ENCODE peak calls at places on chromosomes 13 and 19, in eight cellular contexts. W, N, J, I, B, M, C and Z are unnamed samples.

GRCh38 chr13:98068511-98068910 is 74.4 kb upstream of the FARP1 start:
- DNase-seq in B (no peak), N (no peak), W (no peak), J (no peak), I (no peak), C (no peak), M (no peak), Z (no peak)

GRCh38 chr13:47146991-47147783 is 250.3 kb upstream of the HTR2A start:
- DNase-seq in I (no peak), B (no peak), W (no peak), N (no peak), M (no peak), C (no peak), J (no peak), Z (no peak)

GRCh38 chr19:30731596-30731995 is 359.4 kb downstream of the ZNF536 start:
- DNase-seq in B (no peak), M (no peak), N (no peak), C (no peak), W (no peak), J (no peak), I (no peak), Z (no peak)

GRCh38 chr19:5832527-5833216 is 6.8 kb downstream of the FUT6 start:
- DNase-seq in I (no peak), C (no peak), N (no peak), B (no peak), W (no peak), J (no peak), M (peak; percentile 44), Z (no peak)

GRCh38 chr19:5809053-5809452 is 4.2 kb downstream of the NRTN start:
- DNase-seq in M (no peak), J (peak; percentile 24), N (no peak), C (no peak), B (no peak), I (no peak), W (no peak), Z (no peak)

GRCh38 chr13:73058741-73059459 is at the start of gene KLF5:
- DNase-seq in B (peak; percentile 98), I (peak; percentile 98), C (peak; percentile 99), N (peak; percentile 98), J (peak; percentile 96), M (peak; percentile 99), W (peak; percentile 97), Z (peak; percentile 96)

GRCh38 chr19:10699650-10700335 is 1.4 kb upstream of the QTRT1 start:
- DNase-seq in B (no peak), N (no peak), J (peak; percentile 72), I (no peak), M (peak; percentile 95), W (peak; percentile 68), C (peak; percentile 71), Z (no peak)

GRCh38 chr19:34364830-34365462 is at the start of gene GPI:
- DNase-seq in J (peak; percentile 50), N (peak; percentile 87), I (peak; percentile 85), M (peak; percentile 96), B (peak; percentile 84), W (peak; percentile 29), C (peak; percentile 58), Z (peak; percentile 94)

GRCh38 chr19:10518444-10519361 is 1.5 kb upstream of the S1PR5 start:
- DNase-seq in B (no peak), I (peak; percentile 69), C (no peak), N (no peak), W (no peak), M (peak; percentile 89), J (no peak), Z (no peak)

GRCh38 chr13:52892925-52893324 is 44.5 kb upstream of the PCDH8 start:
- DNase-seq in C (no peak), M (no peak), N (no peak), I (no peak), J (no peak), W (no peak), B (no peak), Z (no peak)

GRCh38 chr13:74966814-74967213 is 515.2 kb downstream of the TBC1D4 start:
- DNase-seq in B (no peak), N (no peak), W (no peak), I (no peak), M (no peak), J (peak; percentile 58), C (no peak), Z (no peak)

GRCh38 chr13:105272660-105273631 is 1262.5 kb downstream of the EFNB2 start:
- DNase-seq in I (no peak), M (no peak), J (no peak), N (no peak), B (no peak), W (no peak), C (no peak), Z (peak; percentile 41)

GRCh38 chr19:48737360-48737998 is 2.9 kb downstream of the RASIP1 start:
- DNase-seq in M (peak; percentile 72), J (peak; percentile 33), W (no peak), I (peak; percentile 95), N (no peak), C (peak; percentile 89), B (peak; percentile 58), Z (no peak)

GRCh38 chr19:19477705-19478383 is 37.5 kb downstream of the TSSK6 start:
- DNase-seq in J (no peak), M (peak; percentile 50), N (no peak), I (peak; percentile 31), B (no peak), C (no peak), W (no peak), Z (no peak)

GRCh38 chr19:52237771-52238400 is 31.5 kb upstream of the ZNF766 start:
- DNase-seq in C (peak; percentile 63), J (peak; percentile 75), W (peak; percentile 51), I (no peak), M (no peak), B (no peak), N (no peak), Z (peak; percentile 58)

GRCh38 chr13:90238433-90238832 is 1109.1 kb upstream of the MIR17HG start:
- DNase-seq in M (no peak), N (no peak), J (peak; percentile 75), W (no peak), B (no peak), I (no peak), C (no peak), Z (no peak)

DNA sequence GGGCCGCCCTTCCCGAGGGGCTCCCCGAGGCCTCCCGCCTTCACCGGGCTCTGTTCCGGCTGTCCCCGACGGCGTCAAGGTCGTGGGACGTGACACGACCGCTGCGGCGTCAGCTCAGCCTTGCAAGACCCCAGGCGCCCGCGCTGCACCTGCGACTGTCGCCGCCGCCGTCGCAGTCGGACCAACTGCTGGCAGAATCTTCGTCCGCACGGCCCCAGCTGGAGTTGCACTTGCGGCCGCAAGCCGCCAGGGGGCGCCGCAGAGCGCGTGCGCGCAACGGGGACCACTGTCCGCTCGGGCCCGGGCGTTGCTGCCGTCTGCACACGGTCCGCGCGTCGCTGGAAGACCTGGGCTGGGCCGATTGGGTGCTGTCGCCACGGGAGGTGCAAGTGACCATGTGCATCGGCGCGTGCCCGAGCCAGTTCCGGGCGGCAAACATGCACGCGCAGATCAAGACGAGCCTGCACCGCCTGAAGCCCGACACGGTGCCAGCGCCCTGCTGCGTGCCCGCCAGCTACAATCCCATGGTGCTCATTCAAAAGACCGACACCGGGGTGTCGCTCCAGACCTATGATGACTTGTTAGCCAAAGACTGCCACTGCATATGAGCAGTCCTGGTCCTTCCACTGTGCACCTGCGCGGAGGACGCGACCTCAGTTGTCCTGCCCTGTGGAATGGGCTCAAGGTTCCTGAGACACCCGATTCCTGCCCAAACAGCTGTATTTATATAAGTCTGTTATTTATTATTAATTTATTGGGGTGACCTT is 2.6 kb downstream of the GDF15 start:
- DNase-seq in N (peak; percentile 96), C (peak; percentile 74), W (peak; percentile 71), I (peak; percentile 94), M (peak; percentile 96), J (peak; percentile 66), B (peak; percentile 93), Z (peak; percentile 97)
- H3K27ac ChIP-seq in N (no peak overlapping the region), C (peak overlapping the region; percentile 81), W (peak overlapping the region; percentile 47), I (no peak overlapping the region), M (no peak overlapping the region), J (no peak overlapping the region), B (peak overlapping the region; percentile 19), Z (peak overlapping the region; percentile 52)

GRCh38 chr19:13095934-13096890 is 6.4 kb downstream of the LYL1 start:
- DNase-seq in W (no peak), I (peak; percentile 72), M (peak; percentile 88), C (no peak), B (peak; percentile 77), J (no peak), N (no peak), Z (no peak)
- H3K4me1 ChIP-seq in W (no peaks in the 10 kb centered on the region), I (no peaks in the 10 kb centered on the region), M (peaks cover 14% of the 10 kb centered on the region), C (peaks cover 19% of the 10 kb centered on the region), B (peaks cover 88% of the 10 kb centered on the region), J (peaks cover 3% of the 10 kb centered on the region), N (peaks cover 3% of the 10 kb centered on the region), Z (peaks cover 29% of the 10 kb centered on the region)

GRCh38 chr19:38616265-38616664 is 1.5 kb downstream of the MAP4K1 start:
- DNase-seq in B (no peak), I (no peak), W (no peak), C (no peak), N (no peak), J (no peak), M (peak; percentile 31), Z (no peak)
- H3K27ac ChIP-seq in B (no peak overlapping the region), I (no peak overlapping the region), W (no peak overlapping the region), C (no peak overlapping the region), N (no peak overlapping the region), J (no peak overlapping the region), M (no peak overlapping the region), Z (no peak overlapping the region)

DNA sequence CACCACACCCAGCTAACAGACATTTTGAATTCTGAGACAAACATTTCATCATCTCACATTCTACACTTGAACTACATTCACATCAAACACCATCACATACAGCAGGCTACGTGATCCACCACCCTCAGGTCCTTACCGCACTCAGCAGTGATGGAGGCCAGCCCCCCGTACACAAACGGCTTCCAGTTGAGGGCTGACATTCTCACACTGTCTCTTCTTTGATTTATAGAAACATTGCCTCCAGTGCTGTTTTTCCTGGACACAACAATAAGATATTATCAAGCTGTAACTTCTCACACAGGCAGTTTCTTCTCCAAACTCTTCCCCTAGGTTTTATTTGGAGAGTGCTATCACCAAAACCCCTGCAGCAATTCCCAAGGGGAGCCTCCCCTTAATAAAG is 6.9 kb downstream of the SLC25A30 start:
- DNase-seq in B (no peak), J (no peak), N (no peak), M (no peak), C (no peak), I (no peak), W (no peak), Z (no peak)
- H3K4me1 ChIP-seq in B (peaks cover 26% of the 10 kb centered on the region), J (peaks cover 6% of the 10 kb centered on the region), N (no peaks in the 10 kb centered on the region), M (peaks cover 14% of the 10 kb centered on the region), C (peaks cover 37% of the 10 kb centered on the region), I (no peaks in the 10 kb centered on the region), W (no peaks in the 10 kb centered on the region), Z (peaks cover 8% of the 10 kb centered on the region)